ENCODE peak calls at places on chromosomes 3 and 15, in eight cellular contexts. One of them, this sample, is unnamed.

GRCh38 chr15:73341886-73342600 is 26.7 kb downstream of the HCN4 start:
- DNase-seq in hippocampal formation: no peak
- DNase-seq in NCI-H2081: peak; percentile 52
- DNase-seq in glutamatergic neuron: no peak
- DNase-seq in ecto neural progenitor cell: no peak
- DNase-seq in stimulated activated naive CD8-positive, alpha-beta T cell treated with anti-CD3 and anti-CD28 coated beads, Interleukin-15, amount 100 ng/mL, for 72 hours: no peak
- DNase-seq in GM13976: no peak
- DNase-seq in esophagus muscularis mucosa: no peak
- DNase-seq in this sample: no peak

GRCh38 chr3:172846706-172847105 is 96.2 kb downstream of the ECT2 start:
- DNase-seq in hippocampal formation: no peak
- DNase-seq in NCI-H2081: no peak
- DNase-seq in glutamatergic neuron: no peak
- DNase-seq in ecto neural progenitor cell: no peak
- DNase-seq in stimulated activated naive CD8-positive, alpha-beta T cell treated with anti-CD3 and anti-CD28 coated beads, Interleukin-15, amount 100 ng/mL, for 72 hours: no peak
- DNase-seq in GM13976: no peak
- DNase-seq in esophagus muscularis mucosa: no peak
- DNase-seq in this sample: peak; percentile 12

GRCh38 chr3:174397848-174398247 is 461.3 kb upstream of the NAALADL2 start:
- DNase-seq in hippocampal formation: no peak
- DNase-seq in NCI-H2081: peak; percentile 72
- DNase-seq in glutamatergic neuron: no peak
- DNase-seq in ecto neural progenitor cell: no peak
- DNase-seq in stimulated activated naive CD8-positive, alpha-beta T cell treated with anti-CD3 and anti-CD28 coated beads, Interleukin-15, amount 100 ng/mL, for 72 hours: no peak
- DNase-seq in GM13976: no peak
- DNase-seq in esophagus muscularis mucosa: no peak
- DNase-seq in this sample: no peak

GRCh38 chr3:9915252-9916141 is 1.4 kb upstream of the IL17RC start:
- DNase-seq in hippocampal formation: peak; percentile 23
- DNase-seq in NCI-H2081: no peak
- DNase-seq in glutamatergic neuron: peak; percentile 82
- DNase-seq in ecto neural progenitor cell: peak; percentile 78
- DNase-seq in stimulated activated naive CD8-positive, alpha-beta T cell treated with anti-CD3 and anti-CD28 coated beads, Interleukin-15, amount 100 ng/mL, for 72 hours: peak; percentile 41
- DNase-seq in GM13976: peak; percentile 68
- DNase-seq in esophagus muscularis mucosa: no peak
- DNase-seq in this sample: peak; percentile 81

GRCh38 chr15:70327328-70328136 is 229.8 kb upstream of the TLE3 start:
- DNase-seq in hippocampal formation: no peak
- DNase-seq in NCI-H2081: no peak
- DNase-seq in glutamatergic neuron: no peak
- DNase-seq in ecto neural progenitor cell: no peak
- DNase-seq in stimulated activated naive CD8-positive, alpha-beta T cell treated with anti-CD3 and anti-CD28 coated beads, Interleukin-15, amount 100 ng/mL, for 72 hours: no peak
- DNase-seq in GM13976: peak; percentile 28
- DNase-seq in esophagus muscularis mucosa: peak; percentile 24
- DNase-seq in this sample: no peak

GRCh38 chr3:170149016-170149415 is 32.5 kb downstream of the PHC3 start:
- DNase-seq in hippocampal formation: no peak
- DNase-seq in NCI-H2081: no peak
- DNase-seq in glutamatergic neuron: no peak
- DNase-seq in ecto neural progenitor cell: no peak
- DNase-seq in stimulated activated naive CD8-positive, alpha-beta T cell treated with anti-CD3 and anti-CD28 coated beads, Interleukin-15, amount 100 ng/mL, for 72 hours: no peak
- DNase-seq in GM13976: no peak
- DNase-seq in esophagus muscularis mucosa: no peak
- DNase-seq in this sample: no peak

GRCh38 chr3:132285620-132285945 is 31.6 kb upstream of the ACP3 start:
- DNase-seq in hippocampal formation: no peak
- DNase-seq in NCI-H2081: no peak
- DNase-seq in glutamatergic neuron: no peak
- DNase-seq in ecto neural progenitor cell: no peak
- DNase-seq in stimulated activated naive CD8-positive, alpha-beta T cell treated with anti-CD3 and anti-CD28 coated beads, Interleukin-15, amount 100 ng/mL, for 72 hours: no peak
- DNase-seq in GM13976: no peak
- DNase-seq in esophagus muscularis mucosa: peak; percentile 34
- DNase-seq in this sample: no peak

GRCh38 chr15:43930079-43930478 is 103.3 kb downstream of the WDR76 start:
- DNase-seq in hippocampal formation: no peak
- DNase-seq in NCI-H2081: no peak
- DNase-seq in glutamatergic neuron: no peak
- DNase-seq in ecto neural progenitor cell: no peak
- DNase-seq in stimulated activated naive CD8-positive, alpha-beta T cell treated with anti-CD3 and anti-CD28 coated beads, Interleukin-15, amount 100 ng/mL, for 72 hours: no peak
- DNase-seq in GM13976: no peak
- DNase-seq in esophagus muscularis mucosa: no peak
- DNase-seq in this sample: no peak

GRCh38 chr15:91853968-91854943 is 748 bp downstream of the SLCO3A1 start:
- DNase-seq in hippocampal formation: peak; percentile 38
- DNase-seq in NCI-H2081: peak; percentile 52
- DNase-seq in glutamatergic neuron: peak; percentile 77
- DNase-seq in ecto neural progenitor cell: peak; percentile 76
- DNase-seq in stimulated activated naive CD8-positive, alpha-beta T cell treated with anti-CD3 and anti-CD28 coated beads, Interleukin-15, amount 100 ng/mL, for 72 hours: peak; percentile 52
- DNase-seq in GM13976: peak; percentile 35
- DNase-seq in esophagus muscularis mucosa: peak; percentile 91
- DNase-seq in this sample: peak; percentile 81

GRCh38 chr15:76168237-76168984 is 108.6 kb downstream of the TMEM266 start:
- DNase-seq in hippocampal formation: no peak
- DNase-seq in NCI-H2081: no peak
- DNase-seq in glutamatergic neuron: peak; percentile 53
- DNase-seq in ecto neural progenitor cell: no peak
- DNase-seq in stimulated activated naive CD8-positive, alpha-beta T cell treated with anti-CD3 and anti-CD28 coated beads, Interleukin-15, amount 100 ng/mL, for 72 hours: no peak
- DNase-seq in GM13976: no peak
- DNase-seq in esophagus muscularis mucosa: no peak
- DNase-seq in this sample: no peak

GRCh38 chr15:50166216-50166615 is 15.8 kb upstream of the SLC27A2 start:
- DNase-seq in hippocampal formation: no peak
- DNase-seq in NCI-H2081: no peak
- DNase-seq in glutamatergic neuron: no peak
- DNase-seq in ecto neural progenitor cell: no peak
- DNase-seq in stimulated activated naive CD8-positive, alpha-beta T cell treated with anti-CD3 and anti-CD28 coated beads, Interleukin-15, amount 100 ng/mL, for 72 hours: no peak
- DNase-seq in GM13976: no peak
- DNase-seq in esophagus muscularis mucosa: no peak
- DNase-seq in this sample: no peak

GRCh38 chr15:25416693-25417092 is 22.1 kb downstream of the UBE3A start:
- DNase-seq in hippocampal formation: no peak
- DNase-seq in NCI-H2081: peak; percentile 66
- DNase-seq in glutamatergic neuron: no peak
- DNase-seq in ecto neural progenitor cell: no peak
- DNase-seq in stimulated activated naive CD8-positive, alpha-beta T cell treated with anti-CD3 and anti-CD28 coated beads, Interleukin-15, amount 100 ng/mL, for 72 hours: no peak
- DNase-seq in GM13976: no peak
- DNase-seq in esophagus muscularis mucosa: no peak
- DNase-seq in this sample: no peak

GRCh38 chr3:24299236-24299635 is 195.4 kb downstream of the THRB start:
- DNase-seq in hippocampal formation: no peak
- DNase-seq in NCI-H2081: no peak
- DNase-seq in glutamatergic neuron: no peak
- DNase-seq in ecto neural progenitor cell: no peak
- DNase-seq in stimulated activated naive CD8-positive, alpha-beta T cell treated with anti-CD3 and anti-CD28 coated beads, Interleukin-15, amount 100 ng/mL, for 72 hours: no peak
- DNase-seq in GM13976: no peak
- DNase-seq in esophagus muscularis mucosa: no peak
- DNase-seq in this sample: no peak

GRCh38 chr3:188153949-188154757 is at the start of gene LPP:
- DNase-seq in hippocampal formation: no peak
- DNase-seq in NCI-H2081: peak; percentile 66
- DNase-seq in glutamatergic neuron: peak; percentile 70
- DNase-seq in ecto neural progenitor cell: peak; percentile 91
- DNase-seq in stimulated activated naive CD8-positive, alpha-beta T cell treated with anti-CD3 and anti-CD28 coated beads, Interleukin-15, amount 100 ng/mL, for 72 hours: peak; percentile 94
- DNase-seq in GM13976: peak; percentile 73
- DNase-seq in esophagus muscularis mucosa: peak; percentile 93
- DNase-seq in this sample: peak; percentile 80

GRCh38 chr3:152198655-152199054 is 70.1 kb upstream of the MBNL1 start:
- DNase-seq in hippocampal formation: no peak
- DNase-seq in NCI-H2081: no peak
- DNase-seq in glutamatergic neuron: no peak
- DNase-seq in ecto neural progenitor cell: no peak
- DNase-seq in stimulated activated naive CD8-positive, alpha-beta T cell treated with anti-CD3 and anti-CD28 coated beads, Interleukin-15, amount 100 ng/mL, for 72 hours: no peak
- DNase-seq in GM13976: no peak
- DNase-seq in esophagus muscularis mucosa: no peak
- DNase-seq in this sample: no peak

GRCh38 chr15:65903296-65904073 is 34.2 kb downstream of the RAB11A start:
- DNase-seq in hippocampal formation: no peak
- DNase-seq in NCI-H2081: no peak
- DNase-seq in glutamatergic neuron: no peak
- DNase-seq in ecto neural progenitor cell: no peak
- DNase-seq in stimulated activated naive CD8-positive, alpha-beta T cell treated with anti-CD3 and anti-CD28 coated beads, Interleukin-15, amount 100 ng/mL, for 72 hours: no peak
- DNase-seq in GM13976: no peak
- DNase-seq in esophagus muscularis mucosa: peak; percentile 50
- DNase-seq in this sample: no peak

GRCh38 chr3:71753716-71754609 is at the start of gene GPR27:
- DNase-seq in hippocampal formation: no peak
- DNase-seq in NCI-H2081: no peak
- DNase-seq in glutamatergic neuron: peak; percentile 57
- DNase-seq in ecto neural progenitor cell: peak; percentile 66
- DNase-seq in stimulated activated naive CD8-positive, alpha-beta T cell treated with anti-CD3 and anti-CD28 coated beads, Interleukin-15, amount 100 ng/mL, for 72 hours: peak; percentile 29
- DNase-seq in GM13976: peak; percentile 34
- DNase-seq in esophagus muscularis mucosa: no peak
- DNase-seq in this sample: peak; percentile 84

GRCh38 chr3:98966862-98967554 is 65.5 kb upstream of the DCBLD2 start:
- DNase-seq in hippocampal formation: no peak
- DNase-seq in NCI-H2081: no peak
- DNase-seq in glutamatergic neuron: no peak
- DNase-seq in ecto neural progenitor cell: no peak
- DNase-seq in stimulated activated naive CD8-positive, alpha-beta T cell treated with anti-CD3 and anti-CD28 coated beads, Interleukin-15, amount 100 ng/mL, for 72 hours: no peak
- DNase-seq in GM13976: no peak
- DNase-seq in esophagus muscularis mucosa: no peak
- DNase-seq in this sample: no peak

GRCh38 chr15:36278219-36278618 is 301.2 kb upstream of the CDIN1 start:
- DNase-seq in hippocampal formation: no peak
- DNase-seq in NCI-H2081: peak; percentile 53
- DNase-seq in glutamatergic neuron: no peak
- DNase-seq in ecto neural progenitor cell: no peak
- DNase-seq in stimulated activated naive CD8-positive, alpha-beta T cell treated with anti-CD3 and anti-CD28 coated beads, Interleukin-15, amount 100 ng/mL, for 72 hours: no peak
- DNase-seq in GM13976: no peak
- DNase-seq in esophagus muscularis mucosa: no peak
- DNase-seq in this sample: no peak

GRCh38 chr3:170689218-170689874 is 103.5 kb upstream of the SLC7A14 start:
- DNase-seq in hippocampal formation: no peak
- DNase-seq in NCI-H2081: no peak
- DNase-seq in glutamatergic neuron: no peak
- DNase-seq in ecto neural progenitor cell: no peak
- DNase-seq in stimulated activated naive CD8-positive, alpha-beta T cell treated with anti-CD3 and anti-CD28 coated beads, Interleukin-15, amount 100 ng/mL, for 72 hours: no peak
- DNase-seq in GM13976: no peak
- DNase-seq in esophagus muscularis mucosa: no peak
- DNase-seq in this sample: no peak

GRCh38 chr3:193851941-193852674 is 259.1 kb downstream of the OPA1 start:
- DNase-seq in hippocampal formation: no peak
- DNase-seq in NCI-H2081: peak; percentile 43
- DNase-seq in glutamatergic neuron: no peak
- DNase-seq in ecto neural progenitor cell: peak; percentile 61
- DNase-seq in stimulated activated naive CD8-positive, alpha-beta T cell treated with anti-CD3 and anti-CD28 coated beads, Interleukin-15, amount 100 ng/mL, for 72 hours: no peak
- DNase-seq in GM13976: no peak
- DNase-seq in esophagus muscularis mucosa: no peak
- DNase-seq in this sample: peak; percentile 56

GRCh38 chr15:77059761-77060345 is 11.1 kb downstream of the TSPAN3 start:
- DNase-seq in hippocampal formation: no peak
- DNase-seq in NCI-H2081: no peak
- DNase-seq in glutamatergic neuron: no peak
- DNase-seq in ecto neural progenitor cell: no peak
- DNase-seq in stimulated activated naive CD8-positive, alpha-beta T cell treated with anti-CD3 and anti-CD28 coated beads, Interleukin-15, amount 100 ng/mL, for 72 hours: no peak
- DNase-seq in GM13976: peak; percentile 52
- DNase-seq in esophagus muscularis mucosa: no peak
- DNase-seq in this sample: no peak

GRCh38 chr3:20060924-20061323 is 20.7 kb downstream of the KAT2B start:
- DNase-seq in hippocampal formation: no peak
- DNase-seq in NCI-H2081: no peak
- DNase-seq in glutamatergic neuron: no peak
- DNase-seq in ecto neural progenitor cell: no peak
- DNase-seq in stimulated activated naive CD8-positive, alpha-beta T cell treated with anti-CD3 and anti-CD28 coated beads, Interleukin-15, amount 100 ng/mL, for 72 hours: peak; percentile 25
- DNase-seq in GM13976: no peak
- DNase-seq in esophagus muscularis mucosa: no peak
- DNase-seq in this sample: no peak

GRCh38 chr3:58188921-58189451 is 21.8 kb downstream of the DNASE1L3 start:
- DNase-seq in hippocampal formation: no peak
- DNase-seq in NCI-H2081: no peak
- DNase-seq in glutamatergic neuron: no peak
- DNase-seq in ecto neural progenitor cell: no peak
- DNase-seq in stimulated activated naive CD8-positive, alpha-beta T cell treated with anti-CD3 and anti-CD28 coated beads, Interleukin-15, amount 100 ng/mL, for 72 hours: no peak
- DNase-seq in GM13976: no peak
- DNase-seq in esophagus muscularis mucosa: no peak
- DNase-seq in this sample: peak; percentile 68

GRCh38 chr3:39146083-39146501 is 7.3 kb downstream of the CSRNP1 start:
- DNase-seq in hippocampal formation: no peak
- DNase-seq in NCI-H2081: no peak
- DNase-seq in glutamatergic neuron: peak; percentile 52
- DNase-seq in ecto neural progenitor cell: no peak
- DNase-seq in stimulated activated naive CD8-positive, alpha-beta T cell treated with anti-CD3 and anti-CD28 coated beads, Interleukin-15, amount 100 ng/mL, for 72 hours: no peak
- DNase-seq in GM13976: peak; percentile 26
- DNase-seq in esophagus muscularis mucosa: no peak
- DNase-seq in this sample: no peak

GRCh38 chr3:187767266-187768032 is 22.2 kb upstream of the BCL6 start:
- DNase-seq in hippocampal formation: no peak
- DNase-seq in NCI-H2081: no peak
- DNase-seq in glutamatergic neuron: no peak
- DNase-seq in ecto neural progenitor cell: no peak
- DNase-seq in stimulated activated naive CD8-positive, alpha-beta T cell treated with anti-CD3 and anti-CD28 coated beads, Interleukin-15, amount 100 ng/mL, for 72 hours: no peak
- DNase-seq in GM13976: no peak
- DNase-seq in esophagus muscularis mucosa: no peak
- DNase-seq in this sample: no peak

GRCh38 chr3:106745344-106746168 is 631.7 kb upstream of the CCDC54 start:
- DNase-seq in hippocampal formation: no peak
- DNase-seq in NCI-H2081: no peak
- DNase-seq in glutamatergic neuron: no peak
- DNase-seq in ecto neural progenitor cell: no peak
- DNase-seq in stimulated activated naive CD8-positive, alpha-beta T cell treated with anti-CD3 and anti-CD28 coated beads, Interleukin-15, amount 100 ng/mL, for 72 hours: no peak
- DNase-seq in GM13976: no peak
- DNase-seq in esophagus muscularis mucosa: no peak
- DNase-seq in this sample: no peak

GRCh38 chr15:101111570-101112262 is 140.1 kb downstream of the CHSY1 start:
- DNase-seq in hippocampal formation: no peak
- DNase-seq in NCI-H2081: no peak
- DNase-seq in glutamatergic neuron: no peak
- DNase-seq in ecto neural progenitor cell: no peak
- DNase-seq in stimulated activated naive CD8-positive, alpha-beta T cell treated with anti-CD3 and anti-CD28 coated beads, Interleukin-15, amount 100 ng/mL, for 72 hours: no peak
- DNase-seq in GM13976: no peak
- DNase-seq in esophagus muscularis mucosa: no peak
- DNase-seq in this sample: no peak

GRCh38 chr3:46889381-46890110 is 12.0 kb downstream of the PTH1R start:
- DNase-seq in hippocampal formation: no peak
- DNase-seq in NCI-H2081: no peak
- DNase-seq in glutamatergic neuron: no peak
- DNase-seq in ecto neural progenitor cell: no peak
- DNase-seq in stimulated activated naive CD8-positive, alpha-beta T cell treated with anti-CD3 and anti-CD28 coated beads, Interleukin-15, amount 100 ng/mL, for 72 hours: no peak
- DNase-seq in GM13976: no peak
- DNase-seq in esophagus muscularis mucosa: no peak
- DNase-seq in this sample: no peak

GRCh38 chr15:31306036-31306425 is 20.6 kb upstream of the KLF13 start:
- DNase-seq in hippocampal formation: no peak
- DNase-seq in NCI-H2081: no peak
- DNase-seq in glutamatergic neuron: no peak
- DNase-seq in ecto neural progenitor cell: no peak
- DNase-seq in stimulated activated naive CD8-positive, alpha-beta T cell treated with anti-CD3 and anti-CD28 coated beads, Interleukin-15, amount 100 ng/mL, for 72 hours: peak; percentile 4
- DNase-seq in GM13976: no peak
- DNase-seq in esophagus muscularis mucosa: peak; percentile 85
- DNase-seq in this sample: no peak

GRCh38 chr3:139062915-139063314 is 18.2 kb upstream of the PRR23C start:
- DNase-seq in hippocampal formation: no peak
- DNase-seq in NCI-H2081: no peak
- DNase-seq in glutamatergic neuron: no peak
- DNase-seq in ecto neural progenitor cell: no peak
- DNase-seq in stimulated activated naive CD8-positive, alpha-beta T cell treated with anti-CD3 and anti-CD28 coated beads, Interleukin-15, amount 100 ng/mL, for 72 hours: no peak
- DNase-seq in GM13976: no peak
- DNase-seq in esophagus muscularis mucosa: no peak
- DNase-seq in this sample: no peak

GRCh38 chr15:67822537-67823370 is 2.6 kb upstream of the SKOR1 start:
- DNase-seq in hippocampal formation: no peak
- DNase-seq in NCI-H2081: no peak
- DNase-seq in glutamatergic neuron: no peak
- DNase-seq in ecto neural progenitor cell: no peak
- DNase-seq in stimulated activated naive CD8-positive, alpha-beta T cell treated with anti-CD3 and anti-CD28 coated beads, Interleukin-15, amount 100 ng/mL, for 72 hours: no peak
- DNase-seq in GM13976: no peak
- DNase-seq in esophagus muscularis mucosa: no peak
- DNase-seq in this sample: peak; percentile 40

GRCh38 chr3:105414841-105415240 is 48.1 kb downstream of the ALCAM start:
- DNase-seq in hippocampal formation: no peak
- DNase-seq in NCI-H2081: peak; percentile 53
- DNase-seq in glutamatergic neuron: no peak
- DNase-seq in ecto neural progenitor cell: no peak
- DNase-seq in stimulated activated naive CD8-positive, alpha-beta T cell treated with anti-CD3 and anti-CD28 coated beads, Interleukin-15, amount 100 ng/mL, for 72 hours: no peak
- DNase-seq in GM13976: no peak
- DNase-seq in esophagus muscularis mucosa: no peak
- DNase-seq in this sample: no peak

GRCh38 chr15:39125904-39126303 is 455.0 kb upstream of the THBS1 start:
- DNase-seq in hippocampal formation: no peak
- DNase-seq in NCI-H2081: peak; percentile 55
- DNase-seq in glutamatergic neuron: peak; percentile 53
- DNase-seq in ecto neural progenitor cell: no peak
- DNase-seq in stimulated activated naive CD8-positive, alpha-beta T cell treated with anti-CD3 and anti-CD28 coated beads, Interleukin-15, amount 100 ng/mL, for 72 hours: no peak
- DNase-seq in GM13976: peak; percentile 61
- DNase-seq in esophagus muscularis mucosa: no peak
- DNase-seq in this sample: peak; percentile 4

This sample was measured in retina.